ENCODE peak calls at places on chromosomes 16 and 17, in four cellular contexts. T is adipocyte, F is body of pancreas, H is K562. U is an unnamed sample.

GRCh38 chr17:80348551-80349436 is 66.2 kb upstream of the ENDOV start:
- DNase-seq in T (no peak), F (no peak), H (no peak), U (no peak)

GRCh38 chr17:43018932-43019331 is 3.3 kb downstream of the VAT1 start:
- DNase-seq in T (no peak), F (no peak), H (no peak), U (no peak)

GRCh38 chr16:11439790-11440656 is 94.8 kb downstream of the RMI2 start:
- DNase-seq in T (no peak), F (no peak), H (no peak), U (no peak)

GRCh38 chr17:81401727-81402529 is 6.7 kb downstream of the BAHCC1 start:
- DNase-seq in T (no peak), F (peak; percentile 40), H (peak; percentile 58), U (peak; percentile 58)

GRCh38 chr17:59219992-59220327 is 351 bp upstream of the GDPD1 start:
- DNase-seq in T (no peak), F (no peak), H (no peak), U (no peak)

GRCh38 chr17:50580636-50581035 is 20.1 kb downstream of the CACNA1G start:
- DNase-seq in T (no peak), F (no peak), H (no peak), U (no peak)

GRCh38 chr16:74726056-74726455 is 25.4 kb upstream of the MLKL start:
- DNase-seq in T (no peak), F (no peak), H (no peak), U (no peak)

GRCh38 chr17:48985436-48986245 is 11.5 kb upstream of the IGF2BP1 start:
- DNase-seq in T (no peak), F (no peak), H (no peak), U (no peak)

GRCh38 chr16:53726625-53727024 is 22.7 kb downstream of the FTO start:
- DNase-seq in T (peak; percentile 46), F (no peak), H (no peak), U (peak; percentile 13)

GRCh38 chr16:69848635-69849545 is 86.8 kb downstream of the WWP2 start:
- DNase-seq in T (peak; percentile 80), F (peak; percentile 94), H (no peak), U (no peak)

GRCh38 chr17:81710514-81711308 is 1.4 kb upstream of the SLC25A10 start:
- DNase-seq in T (no peak), F (peak; percentile 42), H (no peak), U (no peak)

GRCh38 chr17:48760411-48760810 is 31.9 kb upstream of the HOXB13 start:
- DNase-seq in T (no peak), F (no peak), H (no peak), U (no peak)

GRCh38 chr17:62653002-62653830 is 25.7 kb downstream of the MRC2 start:
- DNase-seq in T (peak; percentile 71), F (peak; percentile 67), H (peak; percentile 88), U (peak; percentile 89)

GRCh38 chr16:19856120-19856519 is 28.5 kb downstream of the GPRC5B start:
- DNase-seq in T (no peak), F (no peak), H (no peak), U (no peak)

GRCh38 chr16:89798832-89799370 is 17.5 kb downstream of the FANCA start:
- DNase-seq in T (no peak), F (no peak), H (no peak), U (peak; percentile 78)

GRCh38 chr17:75941442-75941819 is 589 bp upstream of the FBF1 start:
- DNase-seq in T (no peak), F (peak; percentile 30), H (peak; percentile 26), U (no peak)

GRCh38 chr16:12126091-12126806 is 149.7 kb downstream of the SNX29 start:
- DNase-seq in T (no peak), F (no peak), H (no peak), U (no peak)

GRCh38 chr17:8016632-8017424 is 14.4 kb downstream of the GUCY2D start:
- DNase-seq in T (no peak), F (peak; percentile 78), H (peak; percentile 60), U (peak; percentile 58)

GRCh38 chr17:63704836-63705235 is 4.9 kb upstream of the LIMD2 start:
- DNase-seq in T (no peak), F (no peak), H (no peak), U (no peak)

GRCh38 chr17:63703029-63703428 is 3.1 kb upstream of the LIMD2 start:
- DNase-seq in T (no peak), F (no peak), H (no peak), U (no peak)

GRCh38 chr17:63705657-63706056 is 5.7 kb upstream of the LIMD2 start:
- DNase-seq in T (no peak), F (no peak), H (no peak), U (no peak)

GRCh38 chr17:63703556-63704258 is 3.8 kb upstream of the LIMD2 start:
- DNase-seq in T (no peak), F (no peak), H (no peak), U (no peak)

DNA sequence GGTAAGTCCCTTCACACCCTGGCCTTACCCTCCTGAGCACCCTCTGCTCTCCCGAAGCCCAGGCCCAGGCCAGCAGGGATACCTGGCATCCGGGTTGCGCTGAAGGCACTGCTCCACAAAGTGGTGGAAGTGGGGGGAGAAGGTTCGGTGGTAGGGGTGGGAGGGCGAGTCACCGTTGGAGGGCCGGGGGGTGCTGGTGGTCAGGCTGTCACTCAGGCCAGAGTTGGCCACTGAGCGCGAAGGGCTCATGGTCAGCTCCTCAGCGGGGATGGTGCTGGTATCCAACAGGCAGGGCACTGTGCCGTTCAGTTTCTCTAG is 4.3 kb upstream of the LIMD2 start:
- DNase-seq in T (no peak), F (no peak), H (no peak), U (no peak)
- H3K4me3 ChIP-seq in T (no peak overlapping the region), F (no peak overlapping the region), H (no peak overlapping the region), U (no peak overlapping the region)

GRCh38 chr17:29156781-29157180 is 23.4 kb downstream of the MYO18A start:
- DNase-seq in T (no peak), F (no peak), H (no peak), U (no peak)

GRCh38 chr17:29158515-29159275 is 21.5 kb downstream of the MYO18A start:
- DNase-seq in T (peak; percentile 88), F (peak; percentile 45), H (peak; percentile 9), U (no peak)

GRCh38 chr17:29157310-29157709 is 22.9 kb downstream of the MYO18A start:
- DNase-seq in T (no peak), F (no peak), H (peak; percentile 6), U (no peak)

GRCh38 chr17:29159286-29159860 is 20.8 kb downstream of the MYO18A start:
- DNase-seq in T (peak; percentile 62), F (no peak), H (peak; percentile 9), U (no peak)

DNA sequence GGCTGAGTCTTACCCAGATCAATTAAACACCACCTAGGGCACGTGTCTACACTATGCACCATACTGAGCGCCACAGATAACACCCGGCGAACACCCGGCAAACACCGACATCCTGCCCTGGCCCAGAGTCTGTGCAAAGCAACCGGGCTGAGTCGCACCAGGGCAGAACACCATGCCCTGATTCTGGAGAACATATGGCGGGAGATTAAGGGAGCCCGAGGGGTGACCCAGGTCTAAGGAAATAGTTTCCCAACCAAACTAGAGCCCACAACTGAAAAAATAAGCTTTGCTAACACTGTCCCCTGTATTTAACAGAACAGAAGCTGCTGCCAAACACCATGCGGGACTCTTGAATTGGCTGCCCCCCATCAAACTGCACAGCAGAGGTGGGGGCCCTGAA is 22.1 kb downstream of the MYO18A start:
- DNase-seq in T (peak; percentile 42), F (peak; percentile 21), H (no peak), U (no peak)
- H3K4me1 ChIP-seq in T (peaks cover 23% of the 10 kb centered on the region), F (peaks cover 71% of the 10 kb centered on the region), H (peaks cover 52% of the 10 kb centered on the region), U (peaks cover 9% of the 10 kb centered on the region)

GRCh38 chr17:17783825-17784598 is 52.8 kb downstream of the SREBF1 start:
- DNase-seq in T (peak; percentile 25), F (peak; percentile 47), H (no peak), U (peak; percentile 28)

GRCh38 chr17:17786998-17787397 is 49.8 kb downstream of the SREBF1 start:
- DNase-seq in T (no peak), F (no peak), H (no peak), U (no peak)

GRCh38 chr17:17783121-17783824 is 53.5 kb downstream of the SREBF1 start:
- DNase-seq in T (peak; percentile 52), F (peak; percentile 80), H (peak; percentile 74), U (peak; percentile 46)

GRCh38 chr17:17784599-17785264 is 52.1 kb downstream of the SREBF1 start:
- DNase-seq in T (peak; percentile 21), F (no peak), H (peak; percentile 35), U (peak; percentile 66)

DNA sequence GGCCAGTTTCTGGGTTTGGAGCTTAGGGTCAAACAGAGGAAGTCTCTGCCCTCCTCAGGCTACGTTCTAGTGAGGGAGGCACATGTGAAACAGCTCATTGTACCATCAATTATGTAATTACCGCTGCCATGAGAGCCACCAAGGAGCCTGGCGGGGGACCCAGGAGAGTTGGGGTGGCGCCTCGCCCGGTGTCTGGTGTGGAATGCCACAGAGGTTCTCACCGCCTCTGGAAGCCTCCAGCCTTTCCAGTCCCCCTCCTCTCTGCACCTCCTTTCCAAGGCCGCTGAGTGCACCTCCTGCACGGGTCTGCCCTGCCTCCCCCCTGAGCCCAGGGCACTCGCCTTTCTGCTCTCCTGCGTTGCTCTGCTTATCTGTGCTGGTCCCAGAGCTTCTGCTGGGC is 51.4 kb downstream of the SREBF1 start:
- DNase-seq in T (no peak), F (peak; percentile 43), H (no peak), U (no peak)
- H3K4me3 ChIP-seq in T (no peak overlapping the region), F (no peak overlapping the region), H (no peak overlapping the region), U (no peak overlapping the region)

DNA sequence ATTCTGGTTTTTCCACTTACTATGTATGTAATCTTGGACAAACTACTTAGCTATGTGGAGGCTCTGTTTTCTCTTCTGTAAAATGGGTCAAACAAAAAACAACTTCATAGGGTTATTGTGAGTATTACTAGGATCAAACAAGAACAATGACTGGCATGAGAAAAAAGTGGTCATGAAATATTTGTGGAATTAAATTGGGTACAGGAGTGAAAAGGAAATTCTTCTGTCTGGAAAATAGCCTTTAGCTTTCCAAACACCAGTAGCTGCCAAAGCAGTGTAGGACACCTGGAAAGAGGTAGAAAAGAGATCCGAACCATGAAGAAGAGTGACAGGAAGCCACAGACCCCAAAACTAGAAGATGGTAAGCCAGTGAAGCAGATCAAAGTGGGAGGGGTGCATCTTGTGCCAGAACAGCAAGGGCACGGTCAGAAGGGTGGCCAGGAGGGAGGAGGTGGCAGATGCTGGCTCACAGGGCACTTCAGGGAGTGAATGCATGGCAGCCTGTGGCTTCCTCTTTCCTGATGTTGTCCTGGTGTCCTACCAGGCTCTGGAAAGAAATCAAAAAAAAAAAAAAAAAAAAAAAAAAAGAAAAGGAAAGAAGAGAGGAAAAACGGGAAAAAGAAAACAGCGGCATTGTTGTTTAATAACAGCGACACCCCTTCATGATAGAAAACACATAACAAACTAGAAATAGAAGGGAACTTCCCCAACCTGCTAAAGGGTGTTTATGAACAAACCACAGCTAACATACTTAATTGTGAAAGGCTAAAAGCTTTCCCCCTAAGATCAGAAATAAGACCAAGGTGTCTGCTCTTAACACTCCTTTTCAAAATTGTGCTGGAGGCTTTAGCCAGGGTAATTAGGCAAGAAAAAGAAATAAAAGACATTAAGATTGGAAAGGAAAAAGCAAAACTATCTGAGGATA is 67.9 kb downstream of the PCTP start:
- DNase-seq in T (no peak), F (no peak), H (no peak), U (no peak)
- H3K4me1 ChIP-seq in T (no peaks in the 10 kb centered on the region), F (no peaks in the 10 kb centered on the region), H (peaks cover 49% of the 10 kb centered on the region), U (no peaks in the 10 kb centered on the region)

GRCh38 chr16:81096715-81097208 is 567 bp upstream of the GCSH start:
- DNase-seq in T (no peak), F (no peak), H (no peak), U (no peak)
- H3K4me3 ChIP-seq in T (peak overlapping the region; percentile 71), F (no peak overlapping the region), H (peak overlapping the region; percentile 22), U (peak overlapping the region; percentile 28)